ENCODE peak calls at places on chromosome 15, in six cellular contexts. G is PC-3, B is neural progenitor cell, R is SK-N-SH, Y is GM23338, Q is OCI-LY7. L is an unnamed sample.

GRCh38 chr15:68557469-68558317 is 21.1 kb upstream of the CORO2B start:
- DNase-seq in B (no peak), G (no peak), Q (no peak), Y (no peak), R (no peak), L (no peak)

GRCh38 chr15:84778194-84778593 is 29.8 kb downstream of the ZNF592 start:
- DNase-seq in Y (peak; percentile 74), B (no peak), R (no peak), G (no peak), Q (no peak), L (no peak)

GRCh38 chr15:78087944-78088772 is 4.2 kb upstream of the SH2D7 start:
- DNase-seq in Y (no peak), G (no peak), R (no peak), B (no peak), Q (peak; percentile 64), L (peak; percentile 66)

GRCh38 chr15:85030301-85031049 is 48.8 kb downstream of the PDE8A start:
- DNase-seq in Q (no peak), B (no peak), G (peak; percentile 19), R (no peak), Y (no peak), L (no peak)

GRCh38 chr15:88810449-88810848 is 7.2 kb downstream of the ACAN start:
- DNase-seq in G (peak; percentile 53), Y (no peak), Q (no peak), R (no peak), B (no peak), L (no peak)

GRCh38 chr15:91126080-91126479 is 26.0 kb downstream of the SV2B start:
- DNase-seq in Q (no peak), B (no peak), Y (no peak), R (no peak), G (no peak), L (no peak)

GRCh38 chr15:89139613-89140499 is 51.6 kb downstream of the ABHD2 start:
- DNase-seq in B (peak; percentile 31), G (no peak), R (peak; percentile 22), Y (peak; percentile 18), Q (no peak), L (no peak)

GRCh38 chr15:84915011-84915958 is 30.8 kb downstream of the SLC28A1 start:
- DNase-seq in G (peak; percentile 91), R (peak; percentile 90), Q (peak; percentile 16), B (no peak), Y (peak; percentile 16), L (peak; percentile 87)

GRCh38 chr15:60000113-60000823 is 3.8 kb upstream of the FOXB1 start:
- DNase-seq in Q (no peak), R (peak; percentile 19), B (peak; percentile 80), Y (peak; percentile 72), G (no peak), L (no peak)

GRCh38 chr15:69652906-69653305 is 200.3 kb downstream of the RPLP1 start:
- DNase-seq in Q (no peak), Y (no peak), B (no peak), G (no peak), R (no peak), L (no peak)

GRCh38 chr15:31402511-31403056 is 75.9 kb downstream of the KLF13 start:
- DNase-seq in R (peak; percentile 74), Q (no peak), Y (no peak), G (no peak), B (no peak), L (no peak)

GRCh38 chr15:61530769-61531168 is 301.7 kb upstream of the RORA start:
- DNase-seq in G (no peak), Q (no peak), B (peak; percentile 39), Y (peak; percentile 62), R (peak; percentile 16), L (no peak)

GRCh38 chr15:93321881-93322282 is 232.9 kb upstream of the RGMA start:
- DNase-seq in G (peak; percentile 34), Y (no peak), Q (no peak), B (no peak), R (no peak), L (no peak)

GRCh38 chr15:67093146-67093874 is 27.9 kb downstream of the SMAD3 start:
- DNase-seq in Y (no peak), B (no peak), R (no peak), Q (peak; percentile 94), G (no peak), L (no peak)

GRCh38 chr15:34679326-34679725 is 75.5 kb downstream of the GJD2 start:
- DNase-seq in Y (no peak), B (no peak), Q (no peak), G (no peak), R (no peak), L (no peak)

GRCh38 chr15:48761393-48762158 is 49.3 kb downstream of the CEP152 start:
- DNase-seq in R (no peak), Q (no peak), Y (no peak), B (no peak), G (no peak), L (no peak)

GRCh38 chr15:45157056-45157455 is 27.3 kb downstream of the DUOX1 start:
- DNase-seq in R (no peak), B (no peak), Y (no peak), Q (no peak), G (no peak), L (no peak)

GRCh38 chr15:33083232-33084006 is 111.1 kb downstream of the FMN1 start:
- DNase-seq in B (no peak), R (no peak), Q (no peak), Y (peak; percentile 82), G (peak; percentile 94), L (no peak)

GRCh38 chr15:93298901-93299300 is 209.9 kb upstream of the RGMA start:
- DNase-seq in Q (no peak), B (no peak), R (no peak), G (no peak), Y (no peak), L (no peak)

GRCh38 chr15:92616621-92617179 is 38.9 kb downstream of the FAM174B start:
- DNase-seq in R (no peak), Q (no peak), Y (no peak), G (peak; percentile 71), B (no peak), L (no peak)

GRCh38 chr15:90459368-90459767 is 70.4 kb upstream of the CRTC3 start:
- DNase-seq in G (no peak), R (no peak), Q (no peak), Y (no peak), B (no peak), L (no peak)

GRCh38 chr15:90711418-90711824 is 5.7 kb upstream of the BLM start:
- DNase-seq in Q (peak; percentile 68), R (no peak), Y (no peak), G (no peak), B (no peak), L (peak; percentile 89)

GRCh38 chr15:77045985-77046384 is 24.9 kb downstream of the TSPAN3 start:
- DNase-seq in G (no peak), Q (no peak), B (no peak), Y (no peak), R (no peak), L (no peak)

GRCh38 chr15:77044228-77045042 is 26.5 kb downstream of the TSPAN3 start:
- DNase-seq in Q (no peak), Y (no peak), R (no peak), B (no peak), G (no peak), L (no peak)

GRCh38 chr15:77040673-77041072 is 30.2 kb downstream of the TSPAN3 start:
- DNase-seq in Y (no peak), R (no peak), B (no peak), Q (no peak), G (no peak), L (no peak)

GRCh38 chr15:77042245-77042644 is 28.7 kb downstream of the TSPAN3 start:
- DNase-seq in R (no peak), G (no peak), B (no peak), Q (no peak), Y (no peak), L (no peak)

GRCh38 chr15:77042955-77043920 is 27.7 kb downstream of the TSPAN3 start:
- DNase-seq in R (no peak), G (no peak), Y (no peak), Q (no peak), B (no peak), L (no peak)
- H3K36me3 ChIP-seq in R (peaks cover 61% of the 10 kb centered on the region), G (peaks cover 13% of the 10 kb centered on the region), Y (peaks cover 2% of the 10 kb centered on the region), Q (peaks cover 10% of the 10 kb centered on the region), B (peaks cover 3% of the 10 kb centered on the region), L (no peaks in the 10 kb centered on the region)

GRCh38 chr15:55434989-55435825 is 26.9 kb downstream of the PIERCE2 start:
- DNase-seq in G (peak; percentile 68), R (peak; percentile 68), B (peak; percentile 64), Q (peak; percentile 63), Y (peak; percentile 86), L (peak; percentile 66)
- TF ChIP-seq EZH2phosphoT487 in G (no peak), R (no peak), B (no peak), Q (no peak), Y (no peak), L (no peak)

GRCh38 chr15:99511865-99512632 is 53.7 kb upstream of the MEF2A start:
- DNase-seq in B (no peak), Q (peak; percentile 92), R (no peak), Y (no peak), G (no peak), L (no peak)
- TF ChIP-seq CTCF in B (no peak), Q (peak; percentile 39), R (no peak), Y (no peak), G (no peak), L (no peak)

DNA sequence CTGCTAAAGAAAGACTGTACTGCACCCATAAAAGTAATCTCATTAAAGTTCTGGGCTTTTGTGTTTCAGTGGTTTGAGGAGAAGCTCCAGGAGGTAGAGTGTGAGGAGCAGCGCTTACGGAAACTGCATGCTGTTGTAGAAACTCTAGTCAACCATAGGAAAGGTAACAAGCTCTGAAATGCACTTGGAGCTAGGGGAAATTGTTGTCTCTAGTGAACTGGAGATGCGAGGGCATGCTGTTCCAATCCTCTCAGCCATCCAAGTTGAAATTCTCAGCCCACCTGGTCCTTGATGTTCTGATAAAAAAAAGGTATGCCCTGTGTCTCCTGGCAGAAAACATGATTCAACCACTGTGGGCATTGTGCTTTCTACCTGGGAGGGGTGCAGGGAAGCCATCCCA is 21.4 kb upstream of the SNX22 start:
- DNase-seq in G (no peak), B (no peak), Q (no peak), R (no peak), Y (no peak), L (no peak)
- H3K36me3 ChIP-seq in G (peaks cover 33% of the 10 kb centered on the region), B (no peaks in the 10 kb centered on the region), Q (peaks cover 91% of the 10 kb centered on the region), R (peaks cover 83% of the 10 kb centered on the region), Y (peaks cover 30% of the 10 kb centered on the region), L (peaks cover 12% of the 10 kb centered on the region)

GRCh38 chr15:39579487-39580116 is 1.3 kb upstream of the THBS1 start:
- DNase-seq in G (peak; percentile 89), R (no peak), Y (peak; percentile 97), Q (no peak), B (peak; percentile 87), L (no peak)

GRCh38 chr15:39580117-39580629 is 706 bp upstream of the THBS1 start:
- DNase-seq in Q (peak; percentile 66), G (peak; percentile 96), R (peak; percentile 89), Y (peak; percentile 94), B (peak; percentile 94), L (peak; percentile 85)

GRCh38 chr15:39581501-39582285 is 814 bp downstream of the THBS1 start:
- DNase-seq in Q (no peak), Y (peak; percentile 73), G (peak; percentile 76), B (peak; percentile 66), R (peak; percentile 52), L (peak; percentile 16)

GRCh38 chr15:39580630-39581500 is at the start of gene THBS1:
- DNase-seq in Q (no peak), B (peak; percentile 95), G (peak; percentile 94), R (peak; percentile 71), Y (peak; percentile 98), L (peak; percentile 10)

GRCh38 chr15:39578851-39579486 is 1.9 kb upstream of the THBS1 start:
- DNase-seq in G (no peak), Q (no peak), Y (peak; percentile 50), R (no peak), B (peak; percentile 50), L (no peak)
- TF ChIP-seq EZH2phosphoT487 in G (no peak), Q (no peak), Y (no peak), R (no peak), B (no peak), L (no peak)

GRCh38 chr15:43329960-43330779 is at the start of gene LCMT2:
- DNase-seq in B (peak; percentile 96), G (peak; percentile 96), Y (peak; percentile 96), R (peak; percentile 93), Q (peak; percentile 95), L (peak; percentile 95)
- TF ChIP-seq CTCF in B (no peak), G (no peak), Y (no peak), R (no peak), Q (no peak), L (no peak)

L was measured in MM.1S.